ENCODE peak calls at places on chromosomes 1 and 21, in eight cellular contexts. N is mesothelial cell of epicardium; B is AG09309; F is activated T-cell treated with anti-CD3 and anti-CD28 coated beads for 1 hour; G is mammary epithelial cell; I is KBM-7; V is right lobe of liver; E is CD8-positive, alpha-beta memory T cell. U is an unnamed sample.

GRCh38 chr1:204190212-204191211 is 5.8 kb downstream of the KISS1 start:
- DNase-seq in N (no peak), B (peak; percentile 23), F (no peak), G (no peak), I (peak; percentile 57), V (peak; percentile 54), E (no peak), U (no peak)

GRCh38 chr21:33981341-33982101 is 65.9 kb upstream of the ATP5PO start:
- DNase-seq in N (no peak), B (no peak), F (no peak), G (no peak), I (no peak), V (no peak), E (no peak), U (no peak)

GRCh38 chr1:169368406-169368769 is 393 bp downstream of the BLZF1 start:
- DNase-seq in N (no peak), B (no peak), F (no peak), G (no peak), I (no peak), V (peak; percentile 28), E (peak; percentile 6), U (no peak)

GRCh38 chr1:84387480-84388163 is 10.7 kb upstream of the DNASE2B start:
- DNase-seq in N (no peak), B (no peak), F (no peak), G (no peak), I (peak; percentile 46), V (no peak), E (no peak), U (no peak)

GRCh38 chr1:53686371-53687267 is 52.3 kb downstream of the GLIS1 start:
- DNase-seq in N (no peak), B (no peak), F (no peak), G (no peak), I (no peak), V (no peak), E (no peak), U (no peak)

GRCh38 chr21:31888936-31889371 is 16.1 kb downstream of the HUNK start:
- DNase-seq in N (no peak), B (no peak), F (no peak), G (no peak), I (peak; percentile 60), V (no peak), E (no peak), U (no peak)

GRCh38 chr1:215665212-215665611 is 98.1 kb downstream of the KCTD3 start:
- DNase-seq in N (no peak), B (peak; percentile 23), F (no peak), G (peak; percentile 92), I (no peak), V (no peak), E (no peak), U (no peak)

GRCh38 chr21:32826317-32827167 is 55.0 kb upstream of the PAXBP1 start:
- DNase-seq in N (no peak), B (no peak), F (no peak), G (peak; percentile 38), I (peak; percentile 64), V (no peak), E (no peak), U (peak; percentile 70)

GRCh38 chr1:179742717-179743678 is at the start of gene FAM163A:
- DNase-seq in N (no peak), B (no peak), F (no peak), G (no peak), I (peak; percentile 27), V (no peak), E (no peak), U (peak; percentile 35)

GRCh38 chr1:85289207-85289847 is 12.9 kb upstream of the BCL10 start:
- DNase-seq in N (no peak), B (peak; percentile 61), F (no peak), G (peak; percentile 99), I (peak; percentile 47), V (no peak), E (no peak), U (no peak)

GRCh38 chr1:21878009-21878809 is 58.9 kb downstream of the HSPG2 start:
- DNase-seq in N (no peak), B (no peak), F (no peak), G (no peak), I (no peak), V (no peak), E (no peak), U (no peak)

GRCh38 chr21:38223893-38224540 is 32.8 kb upstream of the KCNJ15 start:
- DNase-seq in N (no peak), B (no peak), F (no peak), G (peak; percentile 37), I (peak; percentile 26), V (no peak), E (no peak), U (no peak)

GRCh38 chr1:26405281-26405915 is 5.2 kb upstream of the LIN28A start:
- DNase-seq in N (no peak), B (no peak), F (no peak), G (no peak), I (no peak), V (no peak), E (no peak), U (no peak)

GRCh38 chr1:18886003-18886335 is 16.4 kb downstream of the ALDH4A1 start:
- DNase-seq in N (no peak), B (peak; percentile 17), F (no peak), G (peak; percentile 83), I (no peak), V (no peak), E (no peak), U (no peak)

GRCh38 chr1:151574575-151575529 is 34.7 kb downstream of the TUFT1 start:
- DNase-seq in N (no peak), B (peak; percentile 51), F (no peak), G (peak; percentile 60), I (no peak), V (no peak), E (no peak), U (no peak)

GRCh38 chr21:18521204-18521603 is 117.6 kb upstream of the TMPRSS15 start:
- DNase-seq in N (no peak), B (no peak), F (no peak), G (no peak), I (no peak), V (no peak), E (no peak), U (no peak)

GRCh38 chr1:33610864-33611455 is 138.5 kb downstream of the ZSCAN20 start:
- DNase-seq in N (no peak), B (no peak), F (no peak), G (no peak), I (no peak), V (no peak), E (no peak), U (no peak)

GRCh38 chr1:168220470-168220871 is 5.3 kb upstream of the SFT2D2 start:
- DNase-seq in N (no peak), B (no peak), F (no peak), G (no peak), I (no peak), V (no peak), E (no peak), U (no peak)

GRCh38 chr21:18522181-18522771 is 118.7 kb upstream of the TMPRSS15 start:
- DNase-seq in N (no peak), B (no peak), F (no peak), G (no peak), I (no peak), V (no peak), E (no peak), U (no peak)

GRCh38 chr1:61589382-61589765 is 135.6 kb downstream of the TM2D1 start:
- DNase-seq in N (no peak), B (no peak), F (no peak), G (no peak), I (no peak), V (no peak), E (no peak), U (no peak)

GRCh38 chr1:64001038-64001437 is 202.4 kb upstream of the UBE2U start:
- DNase-seq in N (no peak), B (no peak), F (no peak), G (no peak), I (no peak), V (no peak), E (no peak), U (no peak)

GRCh38 chr1:161215079-161215478 is at the start of gene FCER1G:
- DNase-seq in N (no peak), B (no peak), F (no peak), G (no peak), I (peak; percentile 72), V (peak; percentile 67), E (no peak), U (no peak)

GRCh38 chr1:59687081-59687480 is 127.7 kb upstream of the HOOK1 start:
- DNase-seq in N (no peak), B (no peak), F (no peak), G (no peak), I (no peak), V (no peak), E (no peak), U (no peak)

GRCh38 chr1:59072017-59072947 is 224.6 kb upstream of the FGGY start:
- DNase-seq in N (no peak), B (no peak), F (no peak), G (no peak), I (peak; percentile 53), V (no peak), E (no peak), U (peak; percentile 18)

GRCh38 chr1:30722175-30722537 is 1.2 kb downstream of the MATN1 start:
- DNase-seq in N (no peak), B (no peak), F (no peak), G (no peak), I (no peak), V (no peak), E (no peak), U (no peak)

GRCh38 chr1:82604524-82604923 is 803.8 kb downstream of the ADGRL2 start:
- DNase-seq in N (no peak), B (no peak), F (no peak), G (no peak), I (no peak), V (peak; percentile 11), E (no peak), U (no peak)

GRCh38 chr1:56285554-56286402 is 293.6 kb downstream of the PLPP3 start:
- DNase-seq in N (no peak), B (peak; percentile 52), F (no peak), G (no peak), I (no peak), V (no peak), E (no peak), U (no peak)

GRCh38 chr1:161185732-161186311 is 8.5 kb upstream of the B4GALT3 start:
- DNase-seq in N (no peak), B (no peak), F (no peak), G (no peak), I (peak; percentile 87), V (peak; percentile 15), E (no peak), U (peak; percentile 44)

U was measured in GM20000.